ENCODE peak calls at places on chromosomes 4 and X, in nine cellular contexts. J, S, K, B, L, E, R, D and N are unnamed samples.

GRCh38 chrX:130253916-130254315 is 14.8 kb downstream of the ZNF280C start:
- DNase-seq in J (no peak), S (no peak), K (no peak), B (no peak), L (no peak), E (no peak), R (no peak), D (no peak), N (no peak)

GRCh38 chr4:36399762-36400353 is 118.4 kb downstream of the DTHD1 start:
- DNase-seq in J (peak; percentile 38), S (no peak), K (peak; percentile 3), B (peak; percentile 37), L (no peak), E (peak; percentile 13), R (peak; percentile 52), D (no peak), N (no peak)

GRCh38 chrX:11589573-11590110 is 76.1 kb downstream of the ARHGAP6 start:
- DNase-seq in J (no peak), S (no peak), K (no peak), B (peak; percentile 62), L (no peak), E (no peak), R (no peak), D (no peak), N (no peak)

GRCh38 chr4:166816901-166817300 is 417.4 kb downstream of the SPOCK3 start:
- DNase-seq in J (no peak), S (no peak), K (no peak), B (no peak), L (no peak), E (no peak), R (no peak), D (no peak), N (no peak)

GRCh38 chr4:65798498-65799127 is 128.3 kb upstream of the EPHA5 start:
- DNase-seq in J (no peak), S (no peak), K (no peak), B (peak; percentile 44), L (no peak), E (no peak), R (no peak), D (no peak), N (no peak)

GRCh38 chr4:121669163-121669550 is 27.6 kb downstream of the ANXA5 start:
- DNase-seq in J (no peak), S (peak; percentile 69), K (peak; percentile 55), B (no peak), L (peak; percentile 50), E (no peak), R (no peak), D (no peak), N (no peak)

GRCh38 chrX:115940348-115940747 is 230.2 kb upstream of the AGTR2 start:
- DNase-seq in J (no peak), S (no peak), K (no peak), B (no peak), L (no peak), E (no peak), R (no peak), D (no peak), N (no peak)

GRCh38 chr4:1345905-1346780 is 865 bp upstream of the UVSSA start:
- DNase-seq in J (peak; percentile 49), S (no peak), K (peak; percentile 58), B (peak; percentile 82), L (peak; percentile 38), E (peak; percentile 17), R (peak; percentile 43), D (peak; percentile 88), N (no peak)

GRCh38 chrX:65751511-65751910 is 84.1 kb downstream of the MSN start:
- DNase-seq in J (no peak), S (no peak), K (no peak), B (no peak), L (no peak), E (no peak), R (no peak), D (no peak), N (no peak)

GRCh38 chr4:14184265-14184664 is 556.7 kb upstream of the BOD1L1 start:
- DNase-seq in J (peak; percentile 10), S (peak; percentile 78), K (no peak), B (no peak), L (peak; percentile 4), E (no peak), R (no peak), D (peak; percentile 40), N (no peak)

GRCh38 chr4:5776510-5776909 is 65.5 kb downstream of the EVC start:
- DNase-seq in J (no peak), S (no peak), K (no peak), B (no peak), L (no peak), E (no peak), R (no peak), D (no peak), N (no peak)

GRCh38 chr4:183038436-183038835 is 60.6 kb upstream of the WWC2 start:
- DNase-seq in J (no peak), S (no peak), K (no peak), B (no peak), L (no peak), E (no peak), R (no peak), D (no peak), N (no peak)

GRCh38 chr4:2891294-2891693 is 47.6 kb downstream of the ADD1 start:
- DNase-seq in J (no peak), S (peak; percentile 37), K (peak; percentile 78), B (no peak), L (peak; percentile 53), E (no peak), R (no peak), D (no peak), N (no peak)

GRCh38 chr4:163493643-163494359 is 689 bp upstream of the TMA16 start:
- DNase-seq in J (no peak), S (no peak), K (no peak), B (no peak), L (no peak), E (peak; percentile 4), R (peak; percentile 4), D (peak; percentile 64), N (no peak)

GRCh38 chr4:27474691-27475090 is 614.0 kb downstream of the STIM2 start:
- DNase-seq in J (no peak), S (no peak), K (no peak), B (no peak), L (no peak), E (no peak), R (no peak), D (no peak), N (no peak)

GRCh38 chrX:23773601-23774175 is 9.3 kb upstream of the SAT1 start:
- DNase-seq in J (no peak), S (no peak), K (no peak), B (no peak), L (no peak), E (no peak), R (peak; percentile 77), D (no peak), N (peak; percentile 83)

GRCh38 chr4:57220172-57220571 is 110.0 kb upstream of the IGFBP7 start:
- DNase-seq in J (no peak), S (no peak), K (no peak), B (no peak), L (no peak), E (no peak), R (no peak), D (no peak), N (no peak)

GRCh38 chr4:150033937-150034336 is 44.3 kb upstream of the DCLK2 start:
- DNase-seq in J (peak; percentile 91), S (no peak), K (peak; percentile 49), B (no peak), L (peak; percentile 16), E (peak; percentile 0), R (no peak), D (no peak), N (peak; percentile 33)

GRCh38 chr4:2788101-2788500 is 4.8 kb upstream of the SH3BP2 start:
- DNase-seq in J (no peak), S (no peak), K (no peak), B (no peak), L (no peak), E (no peak), R (no peak), D (no peak), N (no peak)

GRCh38 chr4:123588631-123589223 is 192.1 kb downstream of the SPRY1 start:
- DNase-seq in J (no peak), S (peak; percentile 26), K (no peak), B (no peak), L (peak; percentile 7), E (peak; percentile 47), R (no peak), D (no peak), N (no peak)

GRCh38 chr4:26126135-26126718 is 194.6 kb upstream of the RBPJ start:
- DNase-seq in J (no peak), S (no peak), K (no peak), B (no peak), L (no peak), E (no peak), R (no peak), D (no peak), N (no peak)

GRCh38 chrX:57772637-57773036 is 92.6 kb upstream of the NLRP2B start:
- DNase-seq in J (no peak), S (no peak), K (no peak), B (no peak), L (peak; percentile 0), E (no peak), R (no peak), D (no peak), N (no peak)

GRCh38 chrX:39331062-39331704 is 529.9 kb downstream of the MID1IP1 start:
- DNase-seq in J (no peak), S (no peak), K (no peak), B (no peak), L (no peak), E (no peak), R (peak; percentile 27), D (no peak), N (no peak)

GRCh38 chr4:113222431-113222979 is 173.1 kb downstream of the ANK2 start:
- DNase-seq in J (no peak), S (peak; percentile 49), K (peak; percentile 12), B (no peak), L (peak; percentile 76), E (no peak), R (no peak), D (no peak), N (no peak)

GRCh38 chr4:142824368-142824767 is 21.7 kb downstream of the INPP4B start:
- DNase-seq in J (no peak), S (peak; percentile 24), K (peak; percentile 33), B (no peak), L (peak; percentile 15), E (no peak), R (no peak), D (no peak), N (no peak)

GRCh38 chr4:139609647-139610046 is 53.6 kb upstream of the SETD7 start:
- DNase-seq in J (no peak), S (no peak), K (peak; percentile 77), B (no peak), L (peak; percentile 54), E (no peak), R (no peak), D (no peak), N (no peak)

GRCh38 chrX:52424658-52425057 is 55.8 kb downstream of the XAGE2 start:
- DNase-seq in J (no peak), S (peak; percentile 65), K (peak; percentile 52), B (no peak), L (peak; percentile 76), E (no peak), R (no peak), D (no peak), N (no peak)

GRCh38 chrX:154484255-154485149 is 1.9 kb downstream of the UBL4A start:
- DNase-seq in J (no peak), S (no peak), K (no peak), B (no peak), L (no peak), E (no peak), R (no peak), D (peak; percentile 35), N (peak; percentile 5)

GRCh38 chrX:15311119-15311518 is 4.3 kb downstream of the ASB11 start:
- DNase-seq in J (peak; percentile 19), S (no peak), K (no peak), B (no peak), L (no peak), E (no peak), R (no peak), D (no peak), N (no peak)

GRCh38 chr4:27398911-27399310 is 538.3 kb downstream of the STIM2 start:
- DNase-seq in J (no peak), S (no peak), K (peak; percentile 1), B (no peak), L (peak; percentile 21), E (no peak), R (no peak), D (no peak), N (no peak)

GRCh38 chr4:36551697-36552214 is 270.3 kb downstream of the DTHD1 start:
- DNase-seq in J (no peak), S (no peak), K (no peak), B (no peak), L (no peak), E (no peak), R (peak; percentile 51), D (no peak), N (no peak)